ENCODE peak calls at places on chromosomes 12 and 14, in eight cellular contexts. One of them, this sample, is unnamed.

GRCh38 chr12:32918890-32919791 is 22.6 kb upstream of the PKP2 start:
- DNase-seq in naive thymus-derived CD4-positive, alpha-beta T cell: no peak
- DNase-seq in occipital lobe: no peak
- DNase-seq in fibroblast of mammary gland: peak; percentile 72
- DNase-seq in trophoblast cell: peak; percentile 35
- DNase-seq in NCI-H1694: peak; percentile 71
- DNase-seq in RWPE1: peak; percentile 48
- DNase-seq in T-cell: no peak
- DNase-seq in this sample: no peak

GRCh38 chr14:101117543-101117942 is 214.0 kb upstream of the RTL1 start:
- DNase-seq in naive thymus-derived CD4-positive, alpha-beta T cell: no peak
- DNase-seq in occipital lobe: no peak
- DNase-seq in fibroblast of mammary gland: no peak
- DNase-seq in trophoblast cell: no peak
- DNase-seq in NCI-H1694: no peak
- DNase-seq in RWPE1: no peak
- DNase-seq in T-cell: no peak
- DNase-seq in this sample: no peak

GRCh38 chr12:89390802-89391673 is 38.7 kb upstream of the DUSP6 start:
- DNase-seq in naive thymus-derived CD4-positive, alpha-beta T cell: no peak
- DNase-seq in occipital lobe: no peak
- DNase-seq in fibroblast of mammary gland: peak; percentile 82
- DNase-seq in trophoblast cell: no peak
- DNase-seq in NCI-H1694: no peak
- DNase-seq in RWPE1: no peak
- DNase-seq in T-cell: no peak
- DNase-seq in this sample: peak; percentile 24

GRCh38 chr12:115000038-115000437 is 316.1 kb upstream of the TBX3 start:
- DNase-seq in naive thymus-derived CD4-positive, alpha-beta T cell: no peak
- DNase-seq in occipital lobe: no peak
- DNase-seq in fibroblast of mammary gland: peak; percentile 23
- DNase-seq in trophoblast cell: peak; percentile 75
- DNase-seq in NCI-H1694: no peak
- DNase-seq in RWPE1: peak; percentile 28
- DNase-seq in T-cell: no peak
- DNase-seq in this sample: no peak

GRCh38 chr12:109098142-109098652 is 800 bp downstream of the UNG start:
- DNase-seq in naive thymus-derived CD4-positive, alpha-beta T cell: no peak
- DNase-seq in occipital lobe: no peak
- DNase-seq in fibroblast of mammary gland: peak; percentile 56
- DNase-seq in trophoblast cell: no peak
- DNase-seq in NCI-H1694: no peak
- DNase-seq in RWPE1: peak; percentile 30
- DNase-seq in T-cell: peak; percentile 9
- DNase-seq in this sample: peak; percentile 39

GRCh38 chr12:13735756-13736155 is 245.6 kb downstream of the GRIN2B start:
- DNase-seq in naive thymus-derived CD4-positive, alpha-beta T cell: no peak
- DNase-seq in occipital lobe: no peak
- DNase-seq in fibroblast of mammary gland: no peak
- DNase-seq in trophoblast cell: no peak
- DNase-seq in NCI-H1694: no peak
- DNase-seq in RWPE1: no peak
- DNase-seq in T-cell: no peak
- DNase-seq in this sample: no peak

GRCh38 chr14:21924479-21924878 is 250.9 kb upstream of the OR4E1 start:
- DNase-seq in naive thymus-derived CD4-positive, alpha-beta T cell: peak; percentile 32
- DNase-seq in occipital lobe: no peak
- DNase-seq in fibroblast of mammary gland: no peak
- DNase-seq in trophoblast cell: no peak
- DNase-seq in NCI-H1694: no peak
- DNase-seq in RWPE1: no peak
- DNase-seq in T-cell: peak; percentile 38
- DNase-seq in this sample: no peak

GRCh38 chr12:9244894-9245293 is 36.7 kb upstream of the PZP start:
- DNase-seq in naive thymus-derived CD4-positive, alpha-beta T cell: peak; percentile 56
- DNase-seq in occipital lobe: no peak
- DNase-seq in fibroblast of mammary gland: no peak
- DNase-seq in trophoblast cell: no peak
- DNase-seq in NCI-H1694: no peak
- DNase-seq in RWPE1: no peak
- DNase-seq in T-cell: no peak
- DNase-seq in this sample: no peak

GRCh38 chr12:112852127-112852526 is 54.6 kb upstream of the OAS1 start:
- DNase-seq in naive thymus-derived CD4-positive, alpha-beta T cell: no peak
- DNase-seq in occipital lobe: no peak
- DNase-seq in fibroblast of mammary gland: no peak
- DNase-seq in trophoblast cell: no peak
- DNase-seq in NCI-H1694: no peak
- DNase-seq in RWPE1: no peak
- DNase-seq in T-cell: no peak
- DNase-seq in this sample: no peak

GRCh38 chr14:73762375-73762822 is 48.2 kb upstream of the PNMA1 start:
- DNase-seq in naive thymus-derived CD4-positive, alpha-beta T cell: no peak
- DNase-seq in occipital lobe: no peak
- DNase-seq in fibroblast of mammary gland: no peak
- DNase-seq in trophoblast cell: no peak
- DNase-seq in NCI-H1694: no peak
- DNase-seq in RWPE1: no peak
- DNase-seq in T-cell: no peak
- DNase-seq in this sample: no peak

GRCh38 chr14:99603471-99603933 is 505 bp downstream of the CCDC85C start:
- DNase-seq in naive thymus-derived CD4-positive, alpha-beta T cell: no peak
- DNase-seq in occipital lobe: no peak
- DNase-seq in fibroblast of mammary gland: peak; percentile 17
- DNase-seq in trophoblast cell: peak; percentile 23
- DNase-seq in NCI-H1694: no peak
- DNase-seq in RWPE1: no peak
- DNase-seq in T-cell: peak; percentile 12
- DNase-seq in this sample: no peak

GRCh38 chr12:77537648-77538047 is 293.0 kb upstream of the NAV3 start:
- DNase-seq in naive thymus-derived CD4-positive, alpha-beta T cell: no peak
- DNase-seq in occipital lobe: no peak
- DNase-seq in fibroblast of mammary gland: peak; percentile 57
- DNase-seq in trophoblast cell: no peak
- DNase-seq in NCI-H1694: no peak
- DNase-seq in RWPE1: no peak
- DNase-seq in T-cell: no peak
- DNase-seq in this sample: no peak

GRCh38 chr14:80208426-80208950 is 2.8 kb downstream of the DIO2 start:
- DNase-seq in naive thymus-derived CD4-positive, alpha-beta T cell: no peak
- DNase-seq in occipital lobe: no peak
- DNase-seq in fibroblast of mammary gland: no peak
- DNase-seq in trophoblast cell: no peak
- DNase-seq in NCI-H1694: no peak
- DNase-seq in RWPE1: no peak
- DNase-seq in T-cell: no peak
- DNase-seq in this sample: no peak

GRCh38 chr12:115700896-115701465 is 576.5 kb downstream of the MED13L start:
- DNase-seq in naive thymus-derived CD4-positive, alpha-beta T cell: no peak
- DNase-seq in occipital lobe: no peak
- DNase-seq in fibroblast of mammary gland: no peak
- DNase-seq in trophoblast cell: no peak
- DNase-seq in NCI-H1694: no peak
- DNase-seq in RWPE1: no peak
- DNase-seq in T-cell: no peak
- DNase-seq in this sample: no peak

GRCh38 chr12:89384050-89384749 is 31.9 kb upstream of the DUSP6 start:
- DNase-seq in naive thymus-derived CD4-positive, alpha-beta T cell: no peak
- DNase-seq in occipital lobe: peak; percentile 77
- DNase-seq in fibroblast of mammary gland: peak; percentile 90
- DNase-seq in trophoblast cell: peak; percentile 84
- DNase-seq in NCI-H1694: no peak
- DNase-seq in RWPE1: peak; percentile 57
- DNase-seq in T-cell: no peak
- DNase-seq in this sample: peak; percentile 69

GRCh38 chr14:89182326-89182725 is 234.7 kb downstream of the FOXN3 start:
- DNase-seq in naive thymus-derived CD4-positive, alpha-beta T cell: no peak
- DNase-seq in occipital lobe: no peak
- DNase-seq in fibroblast of mammary gland: no peak
- DNase-seq in trophoblast cell: no peak
- DNase-seq in NCI-H1694: no peak
- DNase-seq in RWPE1: no peak
- DNase-seq in T-cell: no peak
- DNase-seq in this sample: no peak

GRCh38 chr14:100554082-100554677 is 33.0 kb downstream of the BEGAIN start:
- DNase-seq in naive thymus-derived CD4-positive, alpha-beta T cell: no peak
- DNase-seq in occipital lobe: no peak
- DNase-seq in fibroblast of mammary gland: peak; percentile 37
- DNase-seq in trophoblast cell: no peak
- DNase-seq in NCI-H1694: no peak
- DNase-seq in RWPE1: peak; percentile 65
- DNase-seq in T-cell: no peak
- DNase-seq in this sample: no peak

GRCh38 chr12:15584366-15585041 is 204.7 kb downstream of the EPS8 start:
- DNase-seq in naive thymus-derived CD4-positive, alpha-beta T cell: no peak
- DNase-seq in occipital lobe: no peak
- DNase-seq in fibroblast of mammary gland: peak; percentile 83
- DNase-seq in trophoblast cell: no peak
- DNase-seq in NCI-H1694: peak; percentile 51
- DNase-seq in RWPE1: no peak
- DNase-seq in T-cell: peak; percentile 30
- DNase-seq in this sample: peak; percentile 54

GRCh38 chr12:115837220-115837619 is 440.3 kb downstream of the MED13L start:
- DNase-seq in naive thymus-derived CD4-positive, alpha-beta T cell: no peak
- DNase-seq in occipital lobe: no peak
- DNase-seq in fibroblast of mammary gland: no peak
- DNase-seq in trophoblast cell: no peak
- DNase-seq in NCI-H1694: no peak
- DNase-seq in RWPE1: no peak
- DNase-seq in T-cell: no peak
- DNase-seq in this sample: no peak

GRCh38 chr12:94699796-94700195 is 49.4 kb upstream of the TMCC3 start:
- DNase-seq in naive thymus-derived CD4-positive, alpha-beta T cell: no peak
- DNase-seq in occipital lobe: no peak
- DNase-seq in fibroblast of mammary gland: no peak
- DNase-seq in trophoblast cell: no peak
- DNase-seq in NCI-H1694: no peak
- DNase-seq in RWPE1: no peak
- DNase-seq in T-cell: no peak
- DNase-seq in this sample: no peak

GRCh38 chr12:3061129-3061857 is 15.9 kb upstream of the TSPAN9 start:
- DNase-seq in naive thymus-derived CD4-positive, alpha-beta T cell: no peak
- DNase-seq in occipital lobe: peak; percentile 16
- DNase-seq in fibroblast of mammary gland: peak; percentile 68
- DNase-seq in trophoblast cell: no peak
- DNase-seq in NCI-H1694: no peak
- DNase-seq in RWPE1: no peak
- DNase-seq in T-cell: no peak
- DNase-seq in this sample: peak; percentile 70

GRCh38 chr12:29073631-29074239 is 75.3 kb upstream of the FAR2 start:
- DNase-seq in naive thymus-derived CD4-positive, alpha-beta T cell: no peak
- DNase-seq in occipital lobe: no peak
- DNase-seq in fibroblast of mammary gland: peak; percentile 73
- DNase-seq in trophoblast cell: peak; percentile 6
- DNase-seq in NCI-H1694: peak; percentile 79
- DNase-seq in RWPE1: peak; percentile 17
- DNase-seq in T-cell: no peak
- DNase-seq in this sample: peak; percentile 38

GRCh38 chr14:102594514-102595175 is 2.2 kb downstream of the RCOR1 start:
- DNase-seq in naive thymus-derived CD4-positive, alpha-beta T cell: peak; percentile 48
- DNase-seq in occipital lobe: no peak
- DNase-seq in fibroblast of mammary gland: peak; percentile 73
- DNase-seq in trophoblast cell: peak; percentile 74
- DNase-seq in NCI-H1694: peak; percentile 86
- DNase-seq in RWPE1: peak; percentile 81
- DNase-seq in T-cell: peak; percentile 49
- DNase-seq in this sample: peak; percentile 45